ENCODE peak calls at places on chromosomes 12 and 14, in seven cellular contexts. V, T, S, B, Y, C and F are unnamed samples.

GRCh38 chr12:12126551-12126950 is 55.8 kb downstream of the BCL2L14 start:
- DNase-seq in V (no peak), T (no peak), S (peak), B (no peak), Y (no peak), C (no peak), F (no peak)

GRCh38 chr14:104240426-104241157 is 102.2 kb downstream of the KIF26A start:
- DNase-seq in V (peak), T (no peak), S (no peak), B (no peak), Y (no peak), C (no peak), F (peak)

GRCh38 chr12:109761631-109761950 is 48.0 kb downstream of the FAM222A start:
- DNase-seq in V (peak), T (no peak), S (no peak), B (peak), Y (no peak), C (no peak), F (peak)

GRCh38 chr12:102848832-102849231 is 68.2 kb downstream of the PAH start:
- DNase-seq in V (no peak), T (no peak), S (no peak), B (no peak), Y (no peak), C (no peak), F (no peak)

GRCh38 chr12:78271546-78271945 is 440.9 kb downstream of the NAV3 start:
- DNase-seq in V (no peak), T (no peak), S (peak), B (no peak), Y (no peak), C (no peak), F (no peak)

GRCh38 chr12:6767301-6767591 is 1.1 kb downstream of the PTMS start:
- DNase-seq in V (no peak), T (no peak), S (no peak), B (no peak), Y (no peak), C (no peak), F (no peak)

GRCh38 chr12:116551952-116552749 is 7.0 kb upstream of the MAP1LC3B2 start:
- DNase-seq in V (no peak), T (no peak), S (peak), B (no peak), Y (no peak), C (no peak), F (no peak)

GRCh38 chr14:66380143-66380542 is 106.0 kb upstream of the CCDC196 start:
- DNase-seq in V (peak), T (no peak), S (no peak), B (no peak), Y (no peak), C (no peak), F (no peak)

GRCh38 chr12:121911824-121912585 is 6.4 kb upstream of the CFAP251 start:
- DNase-seq in V (no peak), T (no peak), S (no peak), B (no peak), Y (no peak), C (no peak), F (no peak)

GRCh38 chr12:92297932-92298681 is 152.5 kb upstream of the BTG1 start:
- DNase-seq in V (no peak), T (no peak), S (peak), B (no peak), Y (peak), C (no peak), F (no peak)

GRCh38 chr12:10409387-10409786 is at the start of gene KLRC4:
- DNase-seq in V (no peak), T (no peak), S (peak), B (no peak), Y (no peak), C (no peak), F (no peak)

GRCh38 chr14:81386379-81386778 is 13.7 kb downstream of the STON2 start:
- DNase-seq in V (no peak), T (no peak), S (no peak), B (no peak), Y (no peak), C (no peak), F (no peak)

GRCh38 chr12:103350116-103350515 is 145.7 kb downstream of the C12orf42 start:
- DNase-seq in V (no peak), T (no peak), S (no peak), B (no peak), Y (no peak), C (no peak), F (no peak)

GRCh38 chr14:95352481-95352880 is 32.8 kb upstream of the CLMN start:
- DNase-seq in V (no peak), T (no peak), S (no peak), B (no peak), Y (no peak), C (no peak), F (peak)

GRCh38 chr14:65491274-65491673 is 78.7 kb downstream of the FUT8 start:
- DNase-seq in V (no peak), T (no peak), S (no peak), B (no peak), Y (no peak), C (no peak), F (no peak)

GRCh38 chr12:123591702-123592481 is 7.5 kb downstream of the TMED2 start:
- DNase-seq in V (no peak), T (no peak), S (peak), B (no peak), Y (no peak), C (no peak), F (no peak)

GRCh38 chr14:63633801-63634200 is 7.9 kb downstream of the WDR89 start:
- DNase-seq in V (no peak), T (no peak), S (no peak), B (no peak), Y (no peak), C (no peak), F (no peak)
- TF ChIP-seq CTCF in V (no peak), T (no peak), S (peak), B (no peak), Y (no peak), C (no peak), F (no peak)

DNA sequence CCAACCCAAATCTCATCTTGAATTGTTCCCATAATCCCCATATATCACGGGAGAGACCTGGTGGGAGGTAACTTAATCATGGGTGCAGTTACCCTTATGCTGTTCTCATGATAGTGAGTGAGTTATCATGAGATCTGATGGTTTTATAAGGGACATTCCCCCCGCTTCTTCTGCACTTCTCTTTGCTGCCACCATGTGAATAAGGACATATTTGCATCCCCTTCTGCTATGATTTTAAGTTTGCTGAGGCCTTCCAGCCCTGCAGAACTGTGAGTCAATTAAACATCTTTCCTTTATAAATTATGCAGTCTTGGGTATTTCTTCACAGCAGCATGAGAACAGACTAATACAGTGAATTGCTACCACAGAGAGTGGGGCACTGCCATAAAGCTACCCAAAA is 179.1 kb downstream of the LRIG3 start:
- DNase-seq in V (no peak), T (no peak), S (peak), B (no peak), Y (no peak), C (no peak), F (no peak)
- TF ChIP-seq CTCF in V (no peak), T (no peak), S (peak), B (no peak), Y (no peak), C (peak), F (no peak)

GRCh38 chr14:59330455-59330854 is 134.7 kb downstream of the GPR135 start:
- DNase-seq in V (no peak), T (no peak), S (no peak), B (no peak), Y (no peak), C (peak), F (no peak)
- TF ChIP-seq CTCF in V (no peak), T (no peak), S (no peak), B (no peak), Y (no peak), C (peak), F (no peak)

GRCh38 chr12:62983594-62983993 is 48.6 kb upstream of the PPM1H start:
- DNase-seq in V (peak), T (no peak), S (peak), B (no peak), Y (no peak), C (no peak), F (no peak)
- TF ChIP-seq CTCF in V (no peak), T (no peak), S (peak), B (no peak), Y (no peak), C (no peak), F (no peak)

GRCh38 chr14:106442857-106443256 is 916.5 kb downstream of the TMEM121 start:
- DNase-seq in V (no peak), T (peak), S (no peak), B (no peak), Y (no peak), C (peak), F (no peak)
- TF ChIP-seq CTCF in V (no peak), T (no peak), S (no peak), B (no peak), Y (no peak), C (peak), F (no peak)

GRCh38 chr14:68147331-68147730 is 327.8 kb downstream of the RAD51B start:
- DNase-seq in V (no peak), T (no peak), S (peak), B (no peak), Y (no peak), C (no peak), F (no peak)
- TF ChIP-seq CTCF in V (no peak), T (no peak), S (no peak), B (no peak), Y (no peak), C (no peak), F (no peak)